ENCODE peak calls at places on chromosomes 5 and 9, in eight cellular contexts. O is OCI-LY7; K is AG04449; A is glomerular endothelial cell; C is C1 segment of cervical spinal cord; P is kidney epithelial cell; Y is ELR; W is CD8-positive, alpha-beta memory T cell. D is an unnamed sample.

GRCh38 chr5:139287890-139288635 is 5.5 kb upstream of the MATR3 start:
- DNase-seq in Y (peak; percentile 46), P (no peak), W (no peak), C (no peak), K (no peak), A (no peak), O (peak; percentile 50), D (no peak)

GRCh38 chr5:73792687-73793320 is 166.8 kb downstream of the ARHGEF28 start:
- DNase-seq in W (peak; percentile 43), K (no peak), A (no peak), O (peak; percentile 60), Y (peak; percentile 79), C (peak; percentile 3), P (no peak), D (peak; percentile 78)

GRCh38 chr9:121455527-121456239 is 44.0 kb downstream of the GGTA1 start:
- DNase-seq in O (no peak), C (no peak), Y (peak; percentile 12), W (peak; percentile 21), K (no peak), A (no peak), P (no peak), D (no peak)

GRCh38 chr9:133888779-133889491 is 103.2 kb downstream of the VAV2 start:
- DNase-seq in Y (no peak), A (no peak), K (no peak), O (no peak), W (no peak), P (no peak), C (no peak), D (no peak)

GRCh38 chr5:67537439-67538342 is 341.1 kb upstream of the CD180 start:
- DNase-seq in O (no peak), Y (no peak), A (no peak), W (peak; percentile 5), K (no peak), P (no peak), C (no peak), D (no peak)

GRCh38 chr5:149993471-149993870 is 7.0 kb downstream of the TIGD6 start:
- DNase-seq in O (no peak), C (no peak), Y (no peak), A (no peak), P (no peak), K (no peak), W (no peak), D (no peak)

GRCh38 chr9:89350988-89351557 is 32.8 kb downstream of the SECISBP2 start:
- DNase-seq in O (no peak), C (no peak), Y (no peak), K (no peak), A (no peak), P (no peak), W (no peak), D (no peak)

GRCh38 chr5:135319458-135319857 is 79.6 kb downstream of the MACROH2A1 start:
- DNase-seq in K (no peak), Y (no peak), C (no peak), A (no peak), W (no peak), O (no peak), P (no peak), D (no peak)

GRCh38 chr5:61182449-61182848 is 20.2 kb upstream of the SMIM15 start:
- DNase-seq in A (no peak), P (no peak), C (no peak), Y (no peak), O (no peak), K (no peak), W (no peak), D (no peak)

GRCh38 chr9:109956811-109957440 is 176.9 kb downstream of the PALM2AKAP2 start:
- DNase-seq in O (no peak), A (no peak), Y (no peak), C (no peak), P (no peak), K (no peak), W (no peak), D (no peak)

GRCh38 chr9:115591584-115591984 is 473.6 kb upstream of the TNC start:
- DNase-seq in O (peak; percentile 45), P (peak; percentile 96), A (peak; percentile 67), C (no peak), W (no peak), Y (peak; percentile 99), K (peak; percentile 99), D (peak; percentile 76)

GRCh38 chr5:167770461-167770860 is 521.0 kb upstream of the WWC1 start:
- DNase-seq in O (no peak), C (no peak), K (peak; percentile 92), P (no peak), A (no peak), W (no peak), Y (peak; percentile 63), D (no peak)

D was measured in ureter.